ENCODE peak calls at places on chromosomes 6 and 20, in six cellular contexts. One of them, this sample, is unnamed.

GRCh38 chr6:11329841-11330765 is 97.6 kb upstream of the NEDD9 start:
- DNase-seq in NCI-H510A treated with DMSO at 0.1 percent for 48 hours: no peak
- DNase-seq in omental fat pad: no peak
- DNase-seq in skeletal muscle cell: no peak
- DNase-seq in GM04504: no peak
- DNase-seq in suprapubic skin: no peak
- DNase-seq in this sample: no peak

GRCh38 chr6:71510057-71510713 is 221.6 kb downstream of the OGFRL1 start:
- DNase-seq in omental fat pad: no peak
- DNase-seq in NCI-H510A treated with DMSO at 0.1 percent for 48 hours: no peak
- DNase-seq in GM04504: peak
- DNase-seq in suprapubic skin: no peak
- DNase-seq in skeletal muscle cell: peak
- DNase-seq in this sample: peak

GRCh38 chr6:11534561-11534960 is 3.0 kb upstream of the TMEM170B start:
- DNase-seq in suprapubic skin: no peak
- DNase-seq in GM04504: no peak
- DNase-seq in NCI-H510A treated with DMSO at 0.1 percent for 48 hours: no peak
- DNase-seq in omental fat pad: no peak
- DNase-seq in skeletal muscle cell: no peak
- DNase-seq in this sample: no peak

GRCh38 chr20:12531626-12532025 is 477.1 kb upstream of the SPTLC3 start:
- DNase-seq in GM04504: no peak
- DNase-seq in suprapubic skin: no peak
- DNase-seq in skeletal muscle cell: no peak
- DNase-seq in NCI-H510A treated with DMSO at 0.1 percent for 48 hours: no peak
- DNase-seq in omental fat pad: no peak
- DNase-seq in this sample: no peak

GRCh38 chr6:126039284-126039683 is 52.9 kb downstream of the TRMT11 start:
- DNase-seq in omental fat pad: no peak
- DNase-seq in skeletal muscle cell: no peak
- DNase-seq in NCI-H510A treated with DMSO at 0.1 percent for 48 hours: no peak
- DNase-seq in suprapubic skin: no peak
- DNase-seq in GM04504: no peak
- DNase-seq in this sample: no peak

GRCh38 chr6:82365011-82365751 is 1.6 kb downstream of the TPBG start:
- DNase-seq in suprapubic skin: no peak
- DNase-seq in omental fat pad: no peak
- DNase-seq in NCI-H510A treated with DMSO at 0.1 percent for 48 hours: no peak
- DNase-seq in GM04504: peak
- DNase-seq in skeletal muscle cell: no peak
- DNase-seq in this sample: peak

GRCh38 chr6:166275714-166276166 is 32.5 kb downstream of the PRR18 start:
- DNase-seq in NCI-H510A treated with DMSO at 0.1 percent for 48 hours: peak
- DNase-seq in GM04504: peak
- DNase-seq in suprapubic skin: no peak
- DNase-seq in omental fat pad: peak
- DNase-seq in skeletal muscle cell: no peak
- DNase-seq in this sample: peak

GRCh38 chr6:157714153-157714490 is 108.9 kb upstream of the SNX9 start:
- DNase-seq in NCI-H510A treated with DMSO at 0.1 percent for 48 hours: no peak
- DNase-seq in omental fat pad: no peak
- DNase-seq in GM04504: peak
- DNase-seq in suprapubic skin: no peak
- DNase-seq in skeletal muscle cell: no peak
- DNase-seq in this sample: peak

GRCh38 chr6:65231616-65232015 is 475.4 kb downstream of the EYS start:
- DNase-seq in NCI-H510A treated with DMSO at 0.1 percent for 48 hours: no peak
- DNase-seq in GM04504: no peak
- DNase-seq in skeletal muscle cell: no peak
- DNase-seq in omental fat pad: no peak
- DNase-seq in suprapubic skin: no peak
- DNase-seq in this sample: no peak

GRCh38 chr6:13846841-13847240 is 32.5 kb upstream of the MCUR1 start:
- DNase-seq in NCI-H510A treated with DMSO at 0.1 percent for 48 hours: no peak
- DNase-seq in GM04504: no peak
- DNase-seq in omental fat pad: no peak
- DNase-seq in suprapubic skin: no peak
- DNase-seq in skeletal muscle cell: no peak
- DNase-seq in this sample: peak

GRCh38 chr6:15249371-15250019 is 3.6 kb downstream of the JARID2 start:
- DNase-seq in NCI-H510A treated with DMSO at 0.1 percent for 48 hours: no peak
- DNase-seq in GM04504: no peak
- DNase-seq in omental fat pad: no peak
- DNase-seq in suprapubic skin: no peak
- DNase-seq in skeletal muscle cell: no peak
- DNase-seq in this sample: no peak

GRCh38 chr6:36029464-36029863 is 1.9 kb downstream of the MAPK14 start:
- DNase-seq in NCI-H510A treated with DMSO at 0.1 percent for 48 hours: peak
- DNase-seq in omental fat pad: no peak
- DNase-seq in skeletal muscle cell: peak
- DNase-seq in GM04504: peak
- DNase-seq in suprapubic skin: no peak
- DNase-seq in this sample: no peak

GRCh38 chr6:37130704-37131103 is 39.2 kb upstream of the PIM1 start:
- DNase-seq in omental fat pad: peak
- DNase-seq in NCI-H510A treated with DMSO at 0.1 percent for 48 hours: peak
- DNase-seq in skeletal muscle cell: no peak
- DNase-seq in GM04504: no peak
- DNase-seq in suprapubic skin: no peak
- DNase-seq in this sample: no peak

GRCh38 chr6:14987490-14987889 is 258.4 kb upstream of the JARID2 start:
- DNase-seq in skeletal muscle cell: no peak
- DNase-seq in NCI-H510A treated with DMSO at 0.1 percent for 48 hours: no peak
- DNase-seq in suprapubic skin: no peak
- DNase-seq in omental fat pad: no peak
- DNase-seq in GM04504: no peak
- DNase-seq in this sample: no peak

GRCh38 chr6:138227316-138227781 is 9.1 kb upstream of the PBOV1 start:
- DNase-seq in GM04504: no peak
- DNase-seq in NCI-H510A treated with DMSO at 0.1 percent for 48 hours: peak
- DNase-seq in suprapubic skin: no peak
- DNase-seq in omental fat pad: no peak
- DNase-seq in skeletal muscle cell: no peak
- DNase-seq in this sample: peak

GRCh38 chr20:50670126-50670862 is 21.0 kb downstream of the RIPOR3 start:
- DNase-seq in NCI-H510A treated with DMSO at 0.1 percent for 48 hours: peak
- DNase-seq in skeletal muscle cell: no peak
- DNase-seq in omental fat pad: no peak
- DNase-seq in suprapubic skin: no peak
- DNase-seq in GM04504: no peak
- DNase-seq in this sample: peak

GRCh38 chr20:23629542-23630391 is 8.0 kb downstream of the CST3 start:
- DNase-seq in skeletal muscle cell: no peak
- DNase-seq in NCI-H510A treated with DMSO at 0.1 percent for 48 hours: no peak
- DNase-seq in suprapubic skin: no peak
- DNase-seq in GM04504: no peak
- DNase-seq in omental fat pad: no peak
- DNase-seq in this sample: no peak

GRCh38 chr6:81929828-81930227 is 177.3 kb upstream of the TENT5A start:
- DNase-seq in skeletal muscle cell: peak
- DNase-seq in omental fat pad: no peak
- DNase-seq in suprapubic skin: no peak
- DNase-seq in NCI-H510A treated with DMSO at 0.1 percent for 48 hours: no peak
- DNase-seq in GM04504: no peak
- DNase-seq in this sample: no peak

GRCh38 chr6:67888886-67889681 is 746.0 kb upstream of the ADGRB3 start:
- DNase-seq in GM04504: no peak
- DNase-seq in omental fat pad: no peak
- DNase-seq in skeletal muscle cell: no peak
- DNase-seq in suprapubic skin: no peak
- DNase-seq in NCI-H510A treated with DMSO at 0.1 percent for 48 hours: no peak
- DNase-seq in this sample: no peak